ENCODE peak calls at places on chromosomes 1 and 21, in eight cellular contexts. W, T, L, K, N, V, X and S are unnamed samples.

GRCh38 chr1:202710070-202711025 is at the start of gene SYT2:
- DNase-seq in W (no peak), T (no peak), L (peak; percentile 41), K (no peak), N (no peak), V (peak; percentile 39), X (no peak), S (no peak)

GRCh38 chr21:29377266-29377665 is 78.5 kb downstream of the BACH1 start:
- DNase-seq in W (no peak), T (no peak), L (no peak), K (no peak), N (no peak), V (no peak), X (no peak), S (no peak)

GRCh38 chr1:207890136-207890738 is 20.7 kb downstream of the CD34 start:
- DNase-seq in W (no peak), T (peak; percentile 82), L (peak; percentile 81), K (no peak), N (peak; percentile 73), V (no peak), X (peak; percentile 83), S (no peak)

GRCh38 chr1:230972855-230973271 is 5.8 kb downstream of the TTC13 start:
- DNase-seq in W (no peak), T (no peak), L (peak; percentile 41), K (no peak), N (peak; percentile 6), V (no peak), X (no peak), S (no peak)

GRCh38 chr1:95730986-95731385 is 497.0 kb downstream of the RWDD3 start:
- DNase-seq in W (no peak), T (no peak), L (no peak), K (no peak), N (no peak), V (no peak), X (no peak), S (no peak)

GRCh38 chr1:207004931-207005830 is 27.4 kb downstream of the C1orf116 start:
- DNase-seq in W (no peak), T (peak; percentile 47), L (peak; percentile 87), K (no peak), N (peak; percentile 61), V (peak; percentile 47), X (no peak), S (no peak)

GRCh38 chr1:54405894-54406293 is 300 bp downstream of the SSBP3 start:
- DNase-seq in W (no peak), T (no peak), L (peak; percentile 54), K (no peak), N (no peak), V (no peak), X (peak; percentile 34), S (no peak)

GRCh38 chr21:44764319-44765230 is 37.0 kb downstream of the UBE2G2 start:
- DNase-seq in W (no peak), T (no peak), L (peak; percentile 22), K (no peak), N (no peak), V (no peak), X (no peak), S (no peak)

GRCh38 chr1:4174291-4175200 is 274.5 kb upstream of the C1orf174 start:
- DNase-seq in W (peak; percentile 88), T (no peak), L (no peak), K (no peak), N (no peak), V (no peak), X (no peak), S (no peak)

GRCh38 chr21:26881504-26882228 is 36.5 kb upstream of the ADAMTS1 start:
- DNase-seq in W (no peak), T (peak; percentile 31), L (peak; percentile 56), K (no peak), N (peak; percentile 39), V (peak; percentile 8), X (no peak), S (no peak)

GRCh38 chr1:110616587-110616986 is 10.4 kb upstream of the KCNA2 start:
- DNase-seq in W (no peak), T (no peak), L (peak; percentile 21), K (no peak), N (peak; percentile 5), V (no peak), X (no peak), S (no peak)

GRCh38 chr1:20400341-20401177 is 85.5 kb downstream of the CAMK2N1 start:
- DNase-seq in W (no peak), T (no peak), L (peak; percentile 11), K (no peak), N (no peak), V (no peak), X (no peak), S (no peak)

GRCh38 chr1:112371770-112372169 is 24.2 kb upstream of the CTTNBP2NL start:
- DNase-seq in W (no peak), T (no peak), L (no peak), K (no peak), N (no peak), V (no peak), X (no peak), S (no peak)

GRCh38 chr1:85898861-85899260 is 190.6 kb upstream of the ZNHIT6 start:
- DNase-seq in W (no peak), T (peak; percentile 15), L (peak; percentile 2), K (no peak), N (peak; percentile 30), V (no peak), X (no peak), S (no peak)

GRCh38 chr1:173050865-173051264 is at the start of gene TNFSF18:
- DNase-seq in W (no peak), T (peak; percentile 67), L (no peak), K (no peak), N (peak; percentile 84), V (no peak), X (no peak), S (no peak)

GRCh38 chr1:18238190-18238589 is 130.6 kb downstream of the IGSF21 start:
- DNase-seq in W (no peak), T (no peak), L (no peak), K (no peak), N (no peak), V (no peak), X (no peak), S (no peak)

GRCh38 chr21:28872218-28872617 is 120.5 kb downstream of the LTN1 start:
- DNase-seq in W (no peak), T (no peak), L (peak; percentile 27), K (no peak), N (no peak), V (no peak), X (peak; percentile 28), S (no peak)

GRCh38 chr21:17925900-17926299 is 106.7 kb upstream of the C21orf91 start:
- DNase-seq in W (no peak), T (no peak), L (peak; percentile 39), K (no peak), N (peak; percentile 51), V (no peak), X (no peak), S (no peak)

GRCh38 chr1:17409391-17409811 is 30.1 kb downstream of the RCC2 start:
- DNase-seq in W (no peak), T (no peak), L (no peak), K (peak; percentile 58), N (no peak), V (no peak), X (no peak), S (no peak)

GRCh38 chr1:160085686-160086089 is 4.3 kb downstream of the KCNJ9 start:
- DNase-seq in W (peak; percentile 95), T (peak; percentile 32), L (peak; percentile 75), K (peak; percentile 74), N (peak; percentile 70), V (peak; percentile 78), X (peak; percentile 60), S (no peak)

GRCh38 chr1:160082926-160083325 is 1.6 kb downstream of the KCNJ9 start:
- DNase-seq in W (no peak), T (no peak), L (no peak), K (no peak), N (no peak), V (no peak), X (no peak), S (no peak)

GRCh38 chr1:160082487-160082886 is 1.1 kb downstream of the KCNJ9 start:
- DNase-seq in W (no peak), T (no peak), L (no peak), K (no peak), N (no peak), V (no peak), X (no peak), S (no peak)

GRCh38 chr1:160084771-160085321 is 3.5 kb downstream of the KCNJ9 start:
- DNase-seq in W (no peak), T (no peak), L (no peak), K (no peak), N (no peak), V (no peak), X (no peak), S (no peak)

DNA sequence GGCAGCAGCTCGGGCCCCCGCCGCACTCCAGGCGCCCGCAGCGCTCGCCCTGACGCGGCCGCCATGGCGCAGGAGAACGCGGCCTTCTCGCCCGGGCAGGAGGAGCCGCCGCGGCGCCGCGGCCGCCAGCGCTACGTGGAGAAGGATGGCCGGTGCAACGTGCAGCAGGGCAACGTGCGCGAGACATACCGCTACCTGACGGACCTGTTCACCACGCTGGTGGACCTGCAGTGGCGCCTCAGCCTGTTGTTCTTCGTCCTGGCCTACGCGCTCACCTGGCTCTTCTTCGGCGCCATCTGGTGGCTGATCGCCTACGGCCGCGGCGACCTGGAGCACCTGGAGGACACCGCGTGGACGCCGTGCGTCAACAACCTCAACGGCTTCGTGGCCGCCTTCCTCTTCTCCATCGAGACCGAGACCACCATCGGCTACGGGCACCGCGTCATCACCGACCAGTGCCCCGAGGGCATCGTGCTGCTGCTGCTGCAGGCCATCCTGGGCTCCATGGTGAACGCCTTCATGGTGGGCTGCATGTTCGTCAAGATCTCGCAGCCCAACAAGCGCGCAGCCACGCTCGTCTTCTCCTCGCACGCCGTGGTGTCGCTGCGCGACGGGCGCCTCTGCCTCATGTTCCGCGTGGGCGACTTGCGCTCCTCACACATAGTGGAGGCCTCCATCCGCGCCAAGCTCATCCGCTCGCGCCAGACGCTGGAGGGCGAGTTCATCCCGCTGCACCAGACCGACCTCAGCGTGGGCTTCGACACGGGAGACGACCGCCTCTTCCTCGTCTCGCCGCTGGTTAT is 2.8 kb downstream of the KCNJ9 start:
- DNase-seq in W (no peak), T (no peak), L (peak; percentile 46), K (peak; percentile 84), N (no peak), V (no peak), X (no peak), S (no peak)
- H3K4me3 ChIP-seq in W (peak overlapping the region; percentile 50), T (peak overlapping the region; percentile 30), L (peak overlapping the region; percentile 55), K (peak overlapping the region; percentile 23), N (peak overlapping the region; percentile 5), V (no peak overlapping the region), X (no peak overlapping the region), S (peak overlapping the region; percentile 48)

GRCh38 chr1:7299329-7299799 is 471.7 kb upstream of the VAMP3 start:
- DNase-seq in W (peak; percentile 91), T (peak; percentile 96), L (peak; percentile 97), K (no peak), N (peak; percentile 99), V (no peak), X (peak; percentile 54), S (peak; percentile 29)
- H3K4me3 ChIP-seq in W (no peak overlapping the region), T (no peak overlapping the region), L (peak overlapping the region; percentile 42), K (no peak overlapping the region), N (no peak overlapping the region), V (no peak overlapping the region), X (no peak overlapping the region), S (peak overlapping the region; percentile 1)

GRCh38 chr1:156079762-156080597 is 2.3 kb downstream of the MEX3A start:
- DNase-seq in W (no peak), T (no peak), L (no peak), K (no peak), N (no peak), V (no peak), X (peak; percentile 28), S (no peak)
- H3K4me3 ChIP-seq in W (no peak overlapping the region), T (peak overlapping the region; percentile 64), L (no peak overlapping the region), K (no peak overlapping the region), N (peak overlapping the region; percentile 86), V (peak overlapping the region; percentile 99), X (no peak overlapping the region), S (no peak overlapping the region)

GRCh38 chr1:156765664-156766063 is 1.7 kb upstream of the PRCC start:
- DNase-seq in W (no peak), T (no peak), L (no peak), K (no peak), N (no peak), V (no peak), X (no peak), S (no peak)
- H3K4me3 ChIP-seq in W (no peak overlapping the region), T (peak overlapping the region; percentile 94), L (peak overlapping the region; percentile 100), K (peak overlapping the region; percentile 95), N (no peak overlapping the region), V (peak overlapping the region; percentile 83), X (no peak overlapping the region), S (no peak overlapping the region)